ENCODE peak calls at places on chromosomes 16 and 17, in four cellular contexts. One of them, this sample, is unnamed.

GRCh38 chr17:49454050-49454449 is 39.4 kb upstream of the PHB1 start:
- DNase-seq in HepG2: peak
- DNase-seq in K562: no peak
- DNase-seq in HCT116: peak
- DNase-seq in this sample: no peak

GRCh38 chr16:77480671-77481315 is 46.0 kb upstream of the ADAMTS18 start:
- DNase-seq in HepG2: no peak
- DNase-seq in K562: no peak
- DNase-seq in HCT116: no peak
- DNase-seq in this sample: no peak

GRCh38 chr17:32161506-32162365 is 19.4 kb downstream of the RHOT1 start:
- DNase-seq in HepG2: no peak
- DNase-seq in K562: no peak
- DNase-seq in HCT116: no peak
- DNase-seq in this sample: no peak

GRCh38 chr16:75109732-75110243 is 6.8 kb downstream of the LDHD start:
- DNase-seq in HepG2: no peak
- DNase-seq in K562: no peak
- DNase-seq in HCT116: no peak
- DNase-seq in this sample: no peak

GRCh38 chr17:4583796-4584124 is 569 bp upstream of the SMTNL2 start:
- DNase-seq in HepG2: no peak
- DNase-seq in K562: no peak
- DNase-seq in HCT116: peak
- DNase-seq in this sample: no peak

GRCh38 chr17:65243838-65244237 is 106.7 kb downstream of the RGS9 start:
- DNase-seq in HepG2: no peak
- DNase-seq in K562: no peak
- DNase-seq in HCT116: peak
- DNase-seq in this sample: peak

GRCh38 chr17:72171703-72172670 is 51.2 kb downstream of the SOX9 start:
- DNase-seq in HepG2: no peak
- DNase-seq in K562: no peak
- DNase-seq in HCT116: no peak
- DNase-seq in this sample: no peak

GRCh38 chr17:82909322-82909904 is 69.6 kb upstream of the ZNF750 start:
- DNase-seq in HepG2: no peak
- DNase-seq in K562: peak
- DNase-seq in HCT116: no peak
- DNase-seq in this sample: no peak

GRCh38 chr17:64326420-64327054 is 63.5 kb upstream of the TEX2 start:
- DNase-seq in HepG2: peak
- DNase-seq in K562: no peak
- DNase-seq in HCT116: no peak
- DNase-seq in this sample: no peak

GRCh38 chr17:51955245-51955644 is 203.3 kb downstream of the CA10 start:
- DNase-seq in HepG2: no peak
- DNase-seq in K562: no peak
- DNase-seq in HCT116: no peak
- DNase-seq in this sample: no peak

GRCh38 chr17:79747508-79748295 is 17.0 kb downstream of the ENPP7 start:
- DNase-seq in HepG2: no peak
- DNase-seq in K562: no peak
- DNase-seq in HCT116: no peak
- DNase-seq in this sample: no peak

GRCh38 chr16:1159973-1160772 is 7.3 kb downstream of the CACNA1H start:
- DNase-seq in HepG2: peak
- DNase-seq in K562: peak
- DNase-seq in HCT116: no peak
- DNase-seq in this sample: no peak

GRCh38 chr16:17852977-17853702 is 382.4 kb upstream of the XYLT1 start:
- DNase-seq in HepG2: no peak
- DNase-seq in K562: no peak
- DNase-seq in HCT116: no peak
- DNase-seq in this sample: no peak

GRCh38 chr17:55770220-55770870 is 19.5 kb downstream of the PCTP start:
- DNase-seq in HepG2: peak
- DNase-seq in K562: peak
- DNase-seq in HCT116: peak
- DNase-seq in this sample: no peak

GRCh38 chr17:2070241-2071023 is 15.5 kb downstream of the HIC1 start:
- DNase-seq in HepG2: no peak
- DNase-seq in K562: no peak
- DNase-seq in HCT116: no peak
- DNase-seq in this sample: no peak

GRCh38 chr16:3148256-3149192 is 13.7 kb downstream of the ZNF213 start:
- DNase-seq in HepG2: no peak
- DNase-seq in K562: no peak
- DNase-seq in HCT116: no peak
- DNase-seq in this sample: no peak

GRCh38 chr17:38926290-38927070 is 1.1 kb downstream of the LASP1NB start:
- DNase-seq in HepG2: no peak
- DNase-seq in K562: peak
- DNase-seq in HCT116: no peak
- DNase-seq in this sample: no peak

GRCh38 chr16:69077251-69077650 is 28.2 kb upstream of the HAS3 start:
- DNase-seq in HepG2: no peak
- DNase-seq in K562: no peak
- DNase-seq in HCT116: peak
- DNase-seq in this sample: no peak

GRCh38 chr17:75250009-75250471 is 11.4 kb downstream of the GGA3 start:
- DNase-seq in HepG2: no peak
- DNase-seq in K562: peak
- DNase-seq in HCT116: no peak
- DNase-seq in this sample: no peak

GRCh38 chr16:23355106-23355670 is 53.1 kb downstream of the SCNN1B start:
- DNase-seq in HepG2: no peak
- DNase-seq in K562: no peak
- DNase-seq in HCT116: no peak
- DNase-seq in this sample: no peak

GRCh38 chr16:2824626-2825025 is 5.5 kb upstream of the ZG16B start:
- DNase-seq in HepG2: no peak
- DNase-seq in K562: no peak
- DNase-seq in HCT116: no peak
- DNase-seq in this sample: no peak

GRCh38 chr16:84484579-84485254 is 19.7 kb downstream of the MEAK7 start:
- DNase-seq in HepG2: peak
- DNase-seq in K562: peak
- DNase-seq in HCT116: peak
- DNase-seq in this sample: peak

GRCh38 chr17:57925361-57925990 is 29.7 kb downstream of the CUEDC1 start:
- DNase-seq in HepG2: no peak
- DNase-seq in K562: no peak
- DNase-seq in HCT116: no peak
- DNase-seq in this sample: no peak

GRCh38 chr17:75670868-75671267 is 3.7 kb downstream of the SAP30BP start:
- DNase-seq in HepG2: no peak
- DNase-seq in K562: no peak
- DNase-seq in HCT116: no peak
- DNase-seq in this sample: no peak

GRCh38 chr17:55420776-55421178 is 858 bp downstream of the MMD start:
- DNase-seq in HepG2: no peak
- DNase-seq in K562: peak
- DNase-seq in HCT116: no peak
- DNase-seq in this sample: no peak

GRCh38 chr16:53821487-53821886 is 117.5 kb downstream of the FTO start:
- DNase-seq in HepG2: no peak
- DNase-seq in K562: no peak
- DNase-seq in HCT116: no peak
- DNase-seq in this sample: no peak

GRCh38 chr17:16428098-16428882 is 12.9 kb downstream of the TRPV2 start:
- DNase-seq in HepG2: peak
- DNase-seq in K562: peak
- DNase-seq in HCT116: no peak
- DNase-seq in this sample: no peak

GRCh38 chr16:78227855-78228254 is 128.4 kb downstream of the WWOX start:
- DNase-seq in HepG2: peak
- DNase-seq in K562: peak
- DNase-seq in HCT116: no peak
- DNase-seq in this sample: peak

GRCh38 chr17:64004903-64005733 is 7.0 kb downstream of the PRR29 start:
- DNase-seq in HepG2: no peak
- DNase-seq in K562: no peak
- DNase-seq in HCT116: no peak
- DNase-seq in this sample: no peak

GRCh38 chr16:86122681-86123342 is 223.8 kb downstream of the IRF8 start:
- DNase-seq in HepG2: no peak
- DNase-seq in K562: no peak
- DNase-seq in HCT116: no peak
- DNase-seq in this sample: no peak

GRCh38 chr17:35809855-35810461 is 674 bp downstream of the TAF15 start:
- DNase-seq in HepG2: no peak
- DNase-seq in K562: no peak
- DNase-seq in HCT116: no peak
- DNase-seq in this sample: no peak

GRCh38 chr17:65850486-65850885 is 289.0 kb upstream of the AXIN2 start:
- DNase-seq in HepG2: no peak
- DNase-seq in K562: no peak
- DNase-seq in HCT116: peak
- DNase-seq in this sample: no peak

GRCh38 chr16:66878067-66878466 is 2.2 kb upstream of the PDP2 start:
- DNase-seq in HepG2: no peak
- DNase-seq in K562: no peak
- DNase-seq in HCT116: no peak
- DNase-seq in this sample: no peak

GRCh38 chr17:45016823-45017222 is 34.6 kb downstream of the DCAKD start:
- DNase-seq in HepG2: peak
- DNase-seq in K562: peak
- DNase-seq in HCT116: no peak
- DNase-seq in this sample: no peak
- TF ChIP-seq ZNF274 in HepG2: no peak
- TF ChIP-seq ZNF274 in K562: no peak
- TF ChIP-seq ZNF274 in HCT116: no peak
- TF ChIP-seq ZNF274 in this sample: no peak

GRCh38 chr16:27474921-27475320 is 72.9 kb downstream of the IL21R start:
- DNase-seq in HepG2: no peak
- DNase-seq in K562: no peak
- DNase-seq in HCT116: no peak
- DNase-seq in this sample: no peak
- H3K9ac ChIP-seq in HepG2: no peak
- H3K9ac ChIP-seq in K562: no peak
- H3K9ac ChIP-seq in HCT116: no peak
- H3K9ac ChIP-seq in this sample: no peak

GRCh38 chr17:42274812-42275526 is 1.2 kb downstream of the STAT5B start:
- DNase-seq in HepG2: no peak
- DNase-seq in K562: no peak
- DNase-seq in HCT116: no peak
- DNase-seq in this sample: no peak

GRCh38 chr17:42277342-42277712 is 1.1 kb upstream of the STAT5B start:
- DNase-seq in HepG2: no peak
- DNase-seq in K562: no peak
- DNase-seq in HCT116: no peak
- DNase-seq in this sample: no peak

GRCh38 chr17:42276609-42277341 is 584 bp upstream of the STAT5B start:
- DNase-seq in HepG2: peak
- DNase-seq in K562: peak
- DNase-seq in HCT116: no peak
- DNase-seq in this sample: no peak

GRCh38 chr17:42275527-42276358 is 448 bp downstream of the STAT5B start:
- DNase-seq in HepG2: no peak
- DNase-seq in K562: peak
- DNase-seq in HCT116: no peak
- DNase-seq in this sample: no peak

GRCh38 chr17:42276359-42276608 is at the start of gene STAT5B:
- DNase-seq in HepG2: no peak
- DNase-seq in K562: peak
- DNase-seq in HCT116: no peak
- DNase-seq in this sample: no peak
- TF ChIP-seq ZNF274 in HepG2: no peak
- TF ChIP-seq ZNF274 in K562: no peak
- TF ChIP-seq ZNF274 in HCT116: no peak
- TF ChIP-seq ZNF274 in this sample: no peak

GRCh38 chr16:87878704-87879103 is 9.4 kb upstream of the SLC7A5 start:
- DNase-seq in HepG2: peak
- DNase-seq in K562: no peak
- DNase-seq in HCT116: no peak
- DNase-seq in this sample: no peak

GRCh38 chr16:87877942-87878507 is 8.7 kb upstream of the SLC7A5 start:
- DNase-seq in HepG2: no peak
- DNase-seq in K562: no peak
- DNase-seq in HCT116: no peak
- DNase-seq in this sample: no peak

GRCh38 chr16:87882436-87883019 is 13.2 kb upstream of the SLC7A5 start:
- DNase-seq in HepG2: no peak
- DNase-seq in K562: no peak
- DNase-seq in HCT116: no peak
- DNase-seq in this sample: no peak

GRCh38 chr16:87880117-87880696 is 10.9 kb upstream of the SLC7A5 start:
- DNase-seq in HepG2: no peak
- DNase-seq in K562: no peak
- DNase-seq in HCT116: no peak
- DNase-seq in this sample: no peak

DNA sequence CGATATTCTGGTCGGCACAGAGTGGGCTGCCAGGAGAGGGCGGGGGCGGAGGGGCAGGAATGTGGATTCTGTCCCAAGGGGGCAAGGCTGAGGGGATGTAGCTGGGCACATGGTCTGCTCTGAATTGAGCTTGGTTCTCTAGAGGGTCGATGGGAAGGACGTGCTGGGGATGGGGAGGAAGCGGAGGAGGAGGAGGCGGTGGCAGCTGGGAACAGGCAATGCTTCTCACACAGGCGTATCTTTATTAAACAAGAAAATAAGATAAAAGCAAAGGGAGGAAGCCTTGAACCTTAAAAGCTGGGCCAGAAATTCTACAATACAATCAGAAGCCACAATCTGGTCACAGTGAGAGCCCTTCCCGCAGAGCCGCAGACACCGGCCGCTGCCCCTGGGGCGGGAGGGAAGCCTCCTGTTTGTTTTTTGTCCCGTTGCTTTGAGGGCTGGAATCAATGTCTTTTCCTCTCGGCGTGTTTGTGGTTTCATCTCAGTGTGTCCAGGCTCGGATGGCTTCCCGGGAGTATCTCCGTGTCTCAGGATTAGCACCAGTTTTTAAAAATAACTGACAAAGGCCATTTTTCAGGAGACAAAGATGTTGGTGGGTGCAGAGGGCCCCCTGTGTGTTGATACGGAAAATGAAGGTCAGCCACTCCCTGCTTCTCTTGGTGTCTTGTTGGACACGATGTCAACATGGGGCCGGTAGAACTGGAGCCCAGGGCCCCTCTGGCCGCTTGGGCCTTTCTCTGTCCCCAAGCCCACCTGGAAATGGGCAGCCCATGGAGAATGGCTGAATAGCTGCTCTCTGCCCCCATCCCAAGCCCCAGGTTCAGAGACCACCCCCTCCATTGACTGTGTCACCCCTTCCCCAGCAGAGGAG is 12.3 kb upstream of the SLC7A5 start:
- DNase-seq in HepG2: no peak
- DNase-seq in K562: no peak
- DNase-seq in HCT116: no peak
- DNase-seq in this sample: no peak
- H3K9ac ChIP-seq in HepG2: no peak
- H3K9ac ChIP-seq in K562: no peak
- H3K9ac ChIP-seq in HCT116: no peak
- H3K9ac ChIP-seq in this sample: no peak

GRCh38 chr16:87160752-87161337 is 156.3 kb downstream of the C16orf95 start:
- DNase-seq in HepG2: no peak
- DNase-seq in K562: no peak
- DNase-seq in HCT116: no peak
- DNase-seq in this sample: no peak
- TF ChIP-seq ZNF274 in HepG2: no peak
- TF ChIP-seq ZNF274 in K562: no peak
- TF ChIP-seq ZNF274 in HCT116: no peak
- TF ChIP-seq ZNF274 in this sample: no peak

This sample was measured in NT2/D1.